ENCODE peak calls at places on chromosome 14, in nine cellular contexts. R is endothelial cell, J is OCI-LY7, Q is left lung, S is adrenal gland, E is progenitor cell of endocrine pancreas, L is ovary, Y is stomach, H is upper lobe of right lung. X is an unnamed sample.

GRCh38 chr14:49945448-49946319 is 52.8 kb downstream of the ARF6 start:
- DNase-seq in R (no peak), J (no peak), Q (no peak), S (no peak), E (no peak), L (no peak), Y (no peak), H (no peak), X (no peak)

GRCh38 chr14:54922598-54922997 is 20.0 kb upstream of the GCH1 start:
- DNase-seq in R (no peak), J (no peak), Q (no peak), S (peak), E (no peak), L (no peak), Y (no peak), H (no peak), X (no peak)

GRCh38 chr14:96484391-96484790 is 17.8 kb upstream of the PAPOLA start:
- DNase-seq in R (no peak), J (no peak), Q (no peak), S (no peak), E (no peak), L (no peak), Y (no peak), H (no peak), X (no peak)

GRCh38 chr14:103021817-103022668 is 35.3 kb downstream of the CDC42BPB start:
- DNase-seq in R (no peak), J (no peak), Q (no peak), S (no peak), E (no peak), L (no peak), Y (no peak), H (no peak), X (no peak)

GRCh38 chr14:65229431-65230286 is 127.3 kb upstream of the MAX start:
- DNase-seq in R (peak), J (peak), Q (peak), S (peak), E (no peak), L (peak), Y (peak), H (peak), X (no peak)

GRCh38 chr14:68857671-68858070 is 64.8 kb upstream of the ZFP36L1 start:
- DNase-seq in R (no peak), J (no peak), Q (no peak), S (peak), E (no peak), L (no peak), Y (no peak), H (no peak), X (no peak)

GRCh38 chr14:91755560-91755959 is 23.7 kb upstream of the CATSPERB start:
- DNase-seq in R (no peak), J (no peak), Q (no peak), S (no peak), E (no peak), L (no peak), Y (no peak), H (no peak), X (no peak)

GRCh38 chr14:38662781-38663180 is 406.9 kb upstream of the CLEC14A start:
- DNase-seq in R (no peak), J (no peak), Q (no peak), S (no peak), E (no peak), L (no peak), Y (no peak), H (peak), X (no peak)

GRCh38 chr14:50822501-50823042 is 8.4 kb downstream of the NIN start:
- DNase-seq in R (no peak), J (peak), Q (no peak), S (no peak), E (no peak), L (no peak), Y (no peak), H (no peak), X (no peak)

GRCh38 chr14:69543341-69544249 is 31.1 kb downstream of the CCDC177 start:
- DNase-seq in R (peak), J (peak), Q (peak), S (peak), E (no peak), L (no peak), Y (peak), H (peak), X (no peak)

GRCh38 chr14:86035882-86036281 is 505.9 kb downstream of the FLRT2 start:
- DNase-seq in R (peak), J (peak), Q (no peak), S (no peak), E (no peak), L (no peak), Y (no peak), H (no peak), X (no peak)
- TF ChIP-seq CTCF in R (peak), J (peak), Q (no peak), S (no peak), E (peak), L (no peak), Y (no peak), H (peak), X (peak)

GRCh38 chr14:79408696-79409095 is 802.6 kb downstream of the DIO2 start:
- DNase-seq in R (no peak), J (no peak), Q (no peak), S (no peak), E (no peak), L (no peak), Y (no peak), H (no peak), X (no peak)
- TF ChIP-seq CTCF in R (peak), J (no peak), Q (no peak), S (no peak), E (peak), L (no peak), Y (no peak), H (no peak), X (no peak)

DNA sequence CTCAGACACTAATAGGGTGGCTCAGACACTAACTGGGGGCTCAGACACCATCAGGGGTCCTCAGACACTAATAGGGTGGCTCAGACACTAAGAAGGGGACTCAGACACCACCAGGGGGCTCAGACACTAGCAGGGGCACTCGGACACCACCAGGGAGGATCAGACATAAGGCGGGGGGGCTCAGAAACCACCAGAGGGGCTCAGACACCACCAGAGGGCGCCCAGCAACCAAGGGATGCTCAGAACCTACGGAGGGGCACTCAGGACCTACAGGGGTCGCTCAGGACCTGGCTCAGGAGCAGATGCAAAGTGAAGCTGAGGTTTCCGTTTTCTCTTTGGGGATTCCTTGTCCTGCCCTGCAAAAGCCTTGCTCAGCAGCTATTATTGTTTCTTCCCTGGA is 448.5 kb downstream of the TMEM121 start:
- DNase-seq in R (no peak), J (no peak), Q (no peak), S (no peak), E (no peak), L (no peak), Y (no peak), H (no peak), X (no peak)
- TF ChIP-seq CTCF in R (no peak), J (no peak), Q (no peak), S (no peak), E (no peak), L (no peak), Y (peak), H (peak), X (peak)

GRCh38 chr14:73746540-73747385 is 32.6 kb upstream of the PNMA1 start:
- DNase-seq in R (no peak), J (peak), Q (no peak), S (no peak), E (no peak), L (no peak), Y (no peak), H (no peak), X (no peak)
- TF ChIP-seq CTCF in R (no peak), J (peak), Q (no peak), S (no peak), E (no peak), L (no peak), Y (no peak), H (peak), X (peak)